ENCODE peak calls at places on chromosomes 16 and 17, in ten cellular contexts. I is B cell, Y is Calu3, O is fibroblast of villous mesenchyme, U is HFF-Myc, P is H9, C is RWPE1, B is sigmoid colon, E is right atrium auricular region, Z is transverse colon. N is an unnamed sample.

GRCh38 chr16:84641643-84642358 is 6.5 kb upstream of the KLHL36 start:
- DNase-seq in I (no peak), Y (no peak), O (no peak), U (no peak), P (no peak), C (no peak), B (no peak), E (no peak), Z (no peak), N (no peak)

GRCh38 chr16:71900336-71900735 is 5.0 kb downstream of the IST1 start:
- DNase-seq in I (peak), Y (no peak), O (peak), U (no peak), P (no peak), C (no peak), B (no peak), E (no peak), Z (no peak), N (no peak)

GRCh38 chr16:80273635-80274538 is 266.9 kb upstream of the DYNLRB2 start:
- DNase-seq in I (no peak), Y (no peak), O (peak), U (no peak), P (no peak), C (peak), B (no peak), E (no peak), Z (no peak), N (no peak)

GRCh38 chr16:83602797-83603735 is 204.7 kb upstream of the HSBP1 start:
- DNase-seq in I (no peak), Y (no peak), O (no peak), U (no peak), P (peak), C (no peak), B (no peak), E (no peak), Z (no peak), N (no peak)

GRCh38 chr17:76053230-76054111 is 18.8 kb downstream of the SRP68 start:
- DNase-seq in I (no peak), Y (peak), O (peak), U (no peak), P (no peak), C (peak), B (no peak), E (no peak), Z (no peak), N (no peak)

GRCh38 chr17:47875586-47875985 is 20.4 kb upstream of the SP2 start:
- DNase-seq in I (no peak), Y (no peak), O (no peak), U (no peak), P (no peak), C (no peak), B (no peak), E (no peak), Z (no peak), N (no peak)

GRCh38 chr17:34865696-34866095 is 95.6 kb downstream of the CCT6B start:
- DNase-seq in I (no peak), Y (no peak), O (no peak), U (no peak), P (no peak), C (no peak), B (no peak), E (no peak), Z (no peak), N (no peak)

GRCh38 chr17:20083460-20083859 is 74.3 kb downstream of the SPECC1 start:
- DNase-seq in I (no peak), Y (no peak), O (peak), U (no peak), P (no peak), C (no peak), B (no peak), E (no peak), Z (no peak), N (no peak)

GRCh38 chr16:75566889-75567255 is 693 bp downstream of the GABARAPL2 start:
- DNase-seq in I (no peak), Y (peak), O (no peak), U (no peak), P (no peak), C (peak), B (no peak), E (no peak), Z (peak), N (peak)

GRCh38 chr17:66494023-66494803 is 191.8 kb downstream of the PRKCA start:
- DNase-seq in I (no peak), Y (no peak), O (peak), U (peak), P (no peak), C (peak), B (no peak), E (no peak), Z (no peak), N (no peak)

GRCh38 chr17:17824780-17825614 is 11.8 kb downstream of the SREBF1 start:
- DNase-seq in I (no peak), Y (no peak), O (no peak), U (no peak), P (peak), C (no peak), B (peak), E (no peak), Z (no peak), N (no peak)

GRCh38 chr16:51773491-51773890 is 622.4 kb upstream of the SALL1 start:
- DNase-seq in I (no peak), Y (no peak), O (no peak), U (no peak), P (peak), C (no peak), B (no peak), E (no peak), Z (no peak), N (no peak)

GRCh38 chr17:349666-350065 is 2.9 kb downstream of the RPH3AL start:
- DNase-seq in I (no peak), Y (no peak), O (peak), U (no peak), P (no peak), C (no peak), B (no peak), E (no peak), Z (no peak), N (no peak)

GRCh38 chr17:19250421-19251141 is 13.4 kb downstream of the EPN2 start:
- DNase-seq in I (no peak), Y (no peak), O (no peak), U (no peak), P (no peak), C (no peak), B (peak), E (no peak), Z (no peak), N (no peak)

GRCh38 chr16:57736419-57737281 is 1.1 kb downstream of the KATNB1 start:
- DNase-seq in I (no peak), Y (peak), O (peak), U (peak), P (peak), C (peak), B (peak), E (peak), Z (peak), N (no peak)

GRCh38 chr16:35506018-35506897 is 2046.8 kb downstream of the TP53TG3F start:
- DNase-seq in I (no peak), Y (no peak), O (peak), U (no peak), P (no peak), C (no peak), B (no peak), E (no peak), Z (no peak), N (no peak)

GRCh38 chr17:41009936-41010335 is 1.0 kb upstream of the KRTAP3-1 start:
- DNase-seq in I (no peak), Y (no peak), O (no peak), U (no peak), P (no peak), C (no peak), B (no peak), E (no peak), Z (no peak), N (no peak)

GRCh38 chr17:79213305-79213704 is 138.7 kb downstream of the ENGASE start:
- DNase-seq in I (no peak), Y (no peak), O (no peak), U (no peak), P (peak), C (no peak), B (no peak), E (no peak), Z (no peak), N (no peak)

GRCh38 chr17:76531501-76532038 is 5.9 kb downstream of the CYGB start:
- DNase-seq in I (peak), Y (no peak), O (no peak), U (no peak), P (no peak), C (no peak), B (no peak), E (no peak), Z (no peak), N (no peak)

GRCh38 chr16:67150058-67150832 is 553 bp downstream of the B3GNT9 start:
- DNase-seq in I (peak), Y (peak), O (peak), U (no peak), P (peak), C (no peak), B (peak), E (no peak), Z (no peak), N (peak)

GRCh38 chr17:63445571-63446217 is 412 bp downstream of the CYB561 start:
- DNase-seq in I (peak), Y (no peak), O (peak), U (no peak), P (peak), C (peak), B (no peak), E (no peak), Z (peak), N (peak)

GRCh38 chr16:54324716-54325115 is 38.1 kb upstream of the IRX3 start:
- DNase-seq in I (no peak), Y (no peak), O (no peak), U (no peak), P (no peak), C (no peak), B (peak), E (no peak), Z (no peak), N (no peak)

GRCh38 chr16:48277158-48277557 is 29.8 kb upstream of the ABCC11 start:
- DNase-seq in I (no peak), Y (no peak), O (no peak), U (no peak), P (no peak), C (no peak), B (no peak), E (no peak), Z (peak), N (no peak)

GRCh38 chr16:88634141-88634993 is 4.0 kb upstream of the IL17C start:
- DNase-seq in I (peak), Y (no peak), O (peak), U (no peak), P (peak), C (peak), B (no peak), E (no peak), Z (peak), N (peak)

GRCh38 chr17:49290690-49291326 is 60.2 kb upstream of the PHOSPHO1 start:
- DNase-seq in I (no peak), Y (peak), O (peak), U (peak), P (no peak), C (peak), B (no peak), E (no peak), Z (no peak), N (peak)

GRCh38 chr17:42133461-42134041 is 10.9 kb downstream of the HSPB9 start:
- DNase-seq in I (peak), Y (no peak), O (no peak), U (no peak), P (no peak), C (no peak), B (no peak), E (no peak), Z (peak), N (peak)

GRCh38 chr16:17286443-17286842 is 184.3 kb downstream of the XYLT1 start:
- DNase-seq in I (no peak), Y (no peak), O (no peak), U (no peak), P (no peak), C (no peak), B (no peak), E (no peak), Z (no peak), N (no peak)

GRCh38 chr17:44956998-44957981 is 9.7 kb upstream of the KIF18B start:
- DNase-seq in I (no peak), Y (no peak), O (no peak), U (no peak), P (no peak), C (no peak), B (peak), E (no peak), Z (no peak), N (no peak)

GRCh38 chr16:26281681-26282080 is 589.9 kb downstream of the HS3ST4 start:
- DNase-seq in I (no peak), Y (no peak), O (no peak), U (no peak), P (peak), C (no peak), B (no peak), E (no peak), Z (no peak), N (no peak)

GRCh38 chr17:79038545-79039135 is 14.7 kb downstream of the C1QTNF1 start:
- DNase-seq in I (peak), Y (no peak), O (peak), U (no peak), P (no peak), C (peak), B (peak), E (peak), Z (no peak), N (peak)

GRCh38 chr17:36592316-36592710 is 634 bp downstream of the DHRS11 start:
- DNase-seq in I (no peak), Y (peak), O (no peak), U (no peak), P (peak), C (peak), B (peak), E (no peak), Z (peak), N (no peak)

GRCh38 chr17:4940625-4941021 is 555 bp downstream of the RNF167 start:
- DNase-seq in I (no peak), Y (no peak), O (no peak), U (no peak), P (no peak), C (peak), B (no peak), E (no peak), Z (peak), N (no peak)

DNA sequence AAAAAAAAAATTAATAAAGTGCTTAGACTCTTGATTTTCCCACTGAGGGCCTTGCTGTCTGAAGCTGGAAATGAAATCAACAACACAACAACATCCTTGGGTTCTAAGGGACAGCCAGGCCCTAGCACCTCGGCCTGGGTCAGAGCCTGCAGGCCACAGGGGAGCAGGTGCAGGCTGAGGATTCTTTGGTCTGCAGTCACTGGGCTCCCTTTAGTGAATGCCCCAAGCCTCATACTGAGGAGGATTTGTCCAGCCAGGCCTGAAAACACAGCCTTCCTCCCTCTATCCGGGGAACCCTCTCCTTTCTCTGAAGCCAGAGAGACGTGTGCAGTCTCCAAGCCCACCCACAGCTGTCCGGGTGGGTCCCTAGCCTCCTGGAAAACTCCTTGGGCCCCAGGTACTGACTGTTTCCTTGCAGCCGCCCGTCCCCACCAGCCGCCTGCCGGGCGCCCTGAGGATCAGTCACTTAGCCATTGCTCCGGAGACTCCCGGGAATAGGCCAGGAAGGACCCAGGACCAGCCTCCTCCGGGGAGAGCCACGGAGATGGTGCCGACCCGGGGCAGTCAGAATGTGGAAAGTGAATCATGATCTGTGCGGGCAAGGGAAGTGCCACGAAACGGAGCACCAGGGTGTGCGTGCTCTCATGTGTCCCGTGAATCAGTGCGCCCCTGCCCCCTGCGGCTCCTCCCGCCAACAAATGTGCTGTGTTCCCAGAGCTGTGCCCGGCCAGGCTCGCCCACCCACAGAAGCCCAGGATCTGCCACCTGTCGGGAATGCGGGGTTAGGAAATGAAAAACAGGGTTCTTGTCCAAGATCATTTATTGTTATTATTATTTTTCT is 91.0 kb downstream of the RTN4RL1 start:
- DNase-seq in I (no peak), Y (no peak), O (no peak), U (no peak), P (peak), C (no peak), B (no peak), E (no peak), Z (no peak), N (no peak)
- TF ChIP-seq CTCF in I (no peak), Y (no peak), O (no peak), U (no peak), P (no peak), C (no peak), B (no peak), E (no peak), Z (no peak), N (no peak)

GRCh38 chr16:50207652-50208051 is 54.5 kb downstream of the TENT4B start:
- DNase-seq in I (no peak), Y (no peak), O (no peak), U (peak), P (no peak), C (no peak), B (no peak), E (no peak), Z (no peak), N (no peak)

GRCh38 chr16:50209548-50210265 is 56.6 kb downstream of the TENT4B start:
- DNase-seq in I (no peak), Y (no peak), O (no peak), U (no peak), P (peak), C (no peak), B (no peak), E (no peak), Z (peak), N (no peak)

GRCh38 chr16:50213939-50214519 is 52.3 kb upstream of the ADCY7 start:
- DNase-seq in I (no peak), Y (peak), O (peak), U (no peak), P (no peak), C (no peak), B (no peak), E (no peak), Z (no peak), N (peak)

GRCh38 chr16:50208460-50208931 is 55.4 kb downstream of the TENT4B start:
- DNase-seq in I (no peak), Y (no peak), O (peak), U (peak), P (no peak), C (peak), B (no peak), E (no peak), Z (no peak), N (no peak)

DNA sequence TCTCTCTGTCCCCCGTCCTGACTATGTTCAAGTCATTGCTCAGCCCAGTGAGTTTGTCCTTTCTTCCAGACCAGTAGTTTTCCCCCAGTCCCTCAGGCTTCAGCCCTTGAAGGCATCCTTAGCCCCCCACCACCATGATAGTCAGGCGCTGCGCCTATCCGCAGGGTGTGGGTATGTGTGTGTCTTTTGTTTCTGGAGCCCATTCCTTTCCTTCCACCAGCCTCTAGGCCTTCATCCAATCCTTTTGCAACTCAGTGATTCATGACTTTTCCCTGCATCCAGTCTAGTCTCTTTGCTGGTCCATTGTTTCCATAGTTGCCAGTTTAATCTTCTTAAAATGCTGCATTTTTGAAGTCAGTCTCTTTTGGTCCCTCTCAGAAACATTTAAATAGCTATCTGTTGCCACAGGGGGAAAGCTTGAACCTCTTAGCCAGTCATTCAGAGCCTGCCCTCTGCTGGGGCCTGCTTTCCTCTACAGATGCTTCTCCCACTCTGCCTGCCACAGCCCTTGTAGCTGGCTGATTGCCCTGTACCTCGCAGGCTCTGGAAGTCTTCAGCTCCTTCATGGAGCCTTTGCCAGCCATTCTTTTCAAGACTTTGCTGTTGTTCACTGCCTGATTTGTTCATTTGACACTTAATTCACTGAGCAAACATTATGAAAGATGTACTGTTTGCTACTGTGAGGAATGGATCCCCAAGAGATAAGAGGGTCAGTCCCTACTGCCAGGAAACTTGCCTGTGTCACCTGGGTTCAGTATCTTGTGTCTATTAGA is 55.9 kb upstream of the ADCY7 start:
- DNase-seq in I (peak), Y (peak), O (peak), U (peak), P (peak), C (no peak), B (peak), E (peak), Z (peak), N (peak)
- TF ChIP-seq CTCF in I (peak), Y (peak), O (peak), U (peak), P (peak), C (peak), B (peak), E (peak), Z (peak), N (peak)

GRCh38 chr17:82418001-82418986 is at the start of the genes HEXD and OGFOD3:
- DNase-seq in I (peak), Y (peak), O (peak), U (no peak), P (peak), C (peak), B (peak), E (peak), Z (peak), N (peak)

GRCh38 chr17:82415336-82415735 is 2.8 kb upstream of the HEXD start:
- DNase-seq in I (no peak), Y (no peak), O (no peak), U (no peak), P (no peak), C (no peak), B (no peak), E (no peak), Z (no peak), N (no peak)

GRCh38 chr17:82416264-82416663 is 1.9 kb upstream of the HEXD start:
- DNase-seq in I (no peak), Y (no peak), O (no peak), U (no peak), P (no peak), C (no peak), B (no peak), E (no peak), Z (no peak), N (no peak)

GRCh38 chr17:82415786-82416185 is 2.4 kb upstream of the HEXD start:
- DNase-seq in I (no peak), Y (no peak), O (no peak), U (no peak), P (no peak), C (no peak), B (no peak), E (no peak), Z (no peak), N (no peak)

GRCh38 chr17:82416771-82417170 is 1.4 kb upstream of the HEXD start:
- DNase-seq in I (no peak), Y (no peak), O (no peak), U (no peak), P (no peak), C (no peak), B (no peak), E (no peak), Z (no peak), N (no peak)
- TF ChIP-seq CTCF in I (peak), Y (no peak), O (no peak), U (peak), P (peak), C (no peak), B (no peak), E (no peak), Z (no peak), N (no peak)

DNA sequence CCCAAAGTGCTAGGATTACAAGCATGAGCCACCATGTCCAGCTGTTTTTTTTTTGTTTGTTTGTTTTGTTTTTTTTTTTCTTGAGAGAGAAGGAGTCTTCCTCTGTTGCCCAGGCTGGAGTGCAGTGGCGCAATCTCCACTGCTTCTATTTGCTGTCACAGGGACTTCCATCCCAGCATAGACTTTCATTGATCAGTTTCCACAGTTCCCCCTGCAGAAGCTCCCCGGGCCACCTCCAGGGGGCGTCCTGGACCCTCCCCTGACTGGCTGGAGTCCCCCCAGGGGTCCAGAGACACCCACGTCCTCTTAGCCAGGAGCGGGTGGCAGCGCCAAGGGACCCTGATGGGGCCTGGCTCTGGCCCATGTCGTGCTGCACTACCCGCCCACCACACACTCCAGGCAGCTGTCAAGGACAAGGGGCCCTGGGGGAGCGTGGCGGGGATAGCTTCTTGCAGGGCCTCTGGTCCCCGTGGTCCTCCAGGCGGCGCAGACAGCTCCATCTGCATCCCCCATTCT is 3.1 kb upstream of the NPW start:
- DNase-seq in I (no peak), Y (peak), O (no peak), U (no peak), P (no peak), C (no peak), B (no peak), E (no peak), Z (no peak), N (no peak)
- TF ChIP-seq CTCF in I (peak), Y (peak), O (peak), U (peak), P (peak), C (no peak), B (no peak), E (peak), Z (peak), N (peak)